ENCODE peak calls at places on chromosomes 1 and 21, in five cellular contexts. H is HepG2, P is K562, Z is GM12878, F is H1. X is an unnamed sample. For H3K4me1, the result is how much of the 10 kb centered on the place peaks cover.

GRCh38 chr21:45802425-45802824 is 158.9 kb downstream of the PCBP3 start:
- DNase-seq in H (no peak), P (no peak), Z (no peak), F (no peak), X (no peak)

GRCh38 chr1:210342986-210343780 is 14.5 kb downstream of the HHAT start:
- DNase-seq in H (no peak), P (no peak), Z (peak), F (no peak), X (no peak)

GRCh38 chr1:183164350-183164749 is 21.7 kb upstream of the LAMC2 start:
- DNase-seq in H (no peak), P (no peak), Z (no peak), F (no peak), X (peak)

GRCh38 chr1:67376381-67376780 is 53.8 kb downstream of the SERBP1 start:
- DNase-seq in H (no peak), P (no peak), Z (no peak), F (no peak), X (no peak)

GRCh38 chr1:151199860-151200581 is 1.7 kb downstream of the PIP5K1A start:
- DNase-seq in H (peak), P (no peak), Z (no peak), F (no peak), X (peak)

GRCh38 chr1:27391511-27392095 is 819 bp upstream of the GPR3 start:
- DNase-seq in H (peak), P (peak), Z (no peak), F (peak), X (peak)

GRCh38 chr1:227885648-227886502 is 61.9 kb downstream of the WNT9A start:
- DNase-seq in H (no peak), P (peak), Z (no peak), F (peak), X (no peak)

GRCh38 chr1:47763456-47764171 is 233.6 kb downstream of the TRABD2B start:
- DNase-seq in H (no peak), P (no peak), Z (no peak), F (no peak), X (no peak)

GRCh38 chr1:11354893-11355593 is 82.0 kb downstream of the UBIAD1 start:
- DNase-seq in H (no peak), P (no peak), Z (no peak), F (peak), X (peak)

GRCh38 chr1:179822107-179822506 is 55.5 kb downstream of the TOR1AIP2 start:
- DNase-seq in H (no peak), P (no peak), Z (no peak), F (no peak), X (no peak)

GRCh38 chr21:45975017-45975595 is 6.5 kb upstream of the COL6A1 start:
- DNase-seq in H (no peak), P (no peak), Z (no peak), F (peak), X (peak)

GRCh38 chr1:59014827-59015226 is 231.0 kb upstream of the JUN start:
- DNase-seq in H (no peak), P (no peak), Z (no peak), F (no peak), X (no peak)
- H3K4me1 ChIP-seq in H (under half), P (under half), Z (under half), F (under half), X (under half)

DNA sequence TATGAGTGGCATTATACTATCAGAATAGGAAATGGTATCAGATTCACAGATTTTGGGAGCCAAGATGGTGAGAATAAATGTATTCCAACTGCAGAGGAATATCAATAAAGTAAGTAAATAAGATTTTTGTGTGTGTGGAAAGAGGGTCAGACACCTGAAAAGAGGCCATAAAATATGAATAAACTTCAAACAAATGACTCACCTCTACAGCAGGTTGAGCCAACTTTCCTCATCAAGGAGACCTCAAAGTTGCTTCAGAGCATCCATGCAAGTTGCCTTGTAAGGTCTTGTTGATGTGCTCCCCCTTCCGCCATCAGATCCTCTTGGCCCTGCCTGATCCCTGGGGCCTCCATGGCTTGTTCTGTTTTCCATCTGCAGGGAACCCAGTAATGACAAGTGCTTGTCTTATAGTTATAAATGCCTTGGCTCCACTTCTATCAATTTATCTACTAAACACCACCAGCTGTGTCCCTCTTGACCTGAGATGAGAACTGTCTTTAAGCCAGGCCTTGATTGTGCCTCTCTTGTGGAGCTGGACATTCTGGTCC is 775.6 kb downstream of the LTN1 start:
- DNase-seq in H (no peak), P (no peak), Z (no peak), F (no peak), X (no peak)
- TF ChIP-seq CREB1 in H (no peak), P (no peak), Z (no peak), F (no peak), X (no peak)

GRCh38 chr1:204921855-204922516 is 51.3 kb downstream of the NFASC start:
- DNase-seq in H (no peak), P (no peak), Z (no peak), F (no peak), X (no peak)
- H3K4me1 ChIP-seq in H (under half), P (under half), Z (under half), F (under half), X (half or more)

GRCh38 chr1:8813991-8814390 is 3.4 kb downstream of the RERE start:
- DNase-seq in H (no peak), P (no peak), Z (no peak), F (no peak), X (no peak)

GRCh38 chr1:8813016-8813763 is 4.2 kb downstream of the RERE start:
- DNase-seq in H (no peak), P (no peak), Z (no peak), F (no peak), X (no peak)

GRCh38 chr1:8816306-8816705 is 1.1 kb downstream of the RERE start:
- DNase-seq in H (no peak), P (no peak), Z (no peak), F (no peak), X (no peak)

GRCh38 chr1:8815582-8816285 is 1.7 kb downstream of the RERE start:
- DNase-seq in H (no peak), P (no peak), Z (no peak), F (no peak), X (no peak)

DNA sequence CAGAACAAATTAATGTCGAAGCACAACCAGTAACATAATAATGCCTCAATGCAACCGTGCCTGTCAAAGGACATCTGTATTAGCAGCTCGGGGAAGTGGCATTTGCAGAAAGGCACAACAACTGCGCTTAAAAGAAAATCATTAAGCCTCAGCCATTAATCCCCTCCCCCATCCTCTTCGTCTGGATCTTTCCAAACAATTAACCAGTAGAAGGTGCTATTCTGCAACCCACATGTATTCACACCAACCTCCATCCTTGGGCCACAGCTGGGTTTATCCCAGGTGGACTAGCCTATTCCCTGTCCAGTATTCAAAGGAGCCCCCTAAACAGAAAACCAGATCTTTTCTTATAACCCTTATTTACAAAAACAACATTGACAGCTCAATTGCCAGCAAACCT is 2.6 kb downstream of the RERE start:
- DNase-seq in H (no peak), P (peak), Z (no peak), F (no peak), X (peak)
- TF ChIP-seq CREB1 in H (no peak), P (no peak), Z (no peak), F (no peak), X (no peak)

GRCh38 chr1:39177641-39178040 is 26.9 kb upstream of the MACF1 start:
- DNase-seq in H (no peak), P (no peak), Z (no peak), F (no peak), X (no peak)
- H3K4me1 ChIP-seq in H (half or more), P (under half), Z (under half), F (under half), X (half or more)

X was measured in GM23338.